ENCODE peak calls at places on chromosome 14, in eight cellular contexts. F is uterus, X is PC-3, T is heart right ventricle, S is fibroblast of lung, G is adipocyte, O is psoas muscle, R is AG04450. V is an unnamed sample. For H3K27me3, the result is how much of the 10 kb centered on the place peaks cover.

GRCh38 chr14:50924236-50924635 is 20.0 kb downstream of the PYGL start:
- DNase-seq in F (no peak), X (no peak), T (no peak), S (no peak), G (no peak), O (no peak), R (no peak), V (no peak)

GRCh38 chr14:55249423-55249822 is 21.8 kb upstream of the FBXO34 start:
- DNase-seq in F (no peak), X (peak), T (no peak), S (peak), G (no peak), O (no peak), R (no peak), V (no peak)

GRCh38 chr14:52068741-52069616 is at the start of gene NID2:
- DNase-seq in F (peak), X (peak), T (peak), S (peak), G (peak), O (peak), R (peak), V (peak)

GRCh38 chr14:96275182-96276112 is 19.4 kb downstream of the BDKRB1 start:
- DNase-seq in F (peak), X (peak), T (peak), S (peak), G (peak), O (peak), R (peak), V (peak)

GRCh38 chr14:68255697-68256178 is 436.2 kb downstream of the RAD51B start:
- DNase-seq in F (no peak), X (peak), T (no peak), S (peak), G (peak), O (no peak), R (peak), V (no peak)

GRCh38 chr14:45140661-45141187 is 5.0 kb downstream of the FANCM start:
- DNase-seq in F (no peak), X (peak), T (no peak), S (no peak), G (no peak), O (no peak), R (no peak), V (no peak)

GRCh38 chr14:100980823-100981222 is 77.3 kb upstream of the RTL1 start:
- DNase-seq in F (no peak), X (peak), T (no peak), S (no peak), G (no peak), O (no peak), R (no peak), V (no peak)

GRCh38 chr14:64324461-64325255 is 30.5 kb upstream of the ESR2 start:
- DNase-seq in F (no peak), X (peak), T (no peak), S (peak), G (peak), O (no peak), R (no peak), V (no peak)

GRCh38 chr14:75577724-75578098 is 709 bp upstream of the FLVCR2 start:
- DNase-seq in F (peak), X (peak), T (peak), S (peak), G (peak), O (peak), R (peak), V (peak)

GRCh38 chr14:59213368-59214315 is 25.2 kb downstream of the DAAM1 start:
- DNase-seq in F (no peak), X (peak), T (no peak), S (peak), G (peak), O (no peak), R (peak), V (no peak)

GRCh38 chr14:70061108-70061507 is 127.6 kb downstream of the SLC8A3 start:
- DNase-seq in F (no peak), X (peak), T (no peak), S (no peak), G (no peak), O (no peak), R (no peak), V (no peak)

GRCh38 chr14:104797112-104798044 is 1.8 kb upstream of the AKT1 start:
- DNase-seq in F (no peak), X (no peak), T (peak), S (no peak), G (no peak), O (no peak), R (no peak), V (no peak)

GRCh38 chr14:100791995-100792394 is 33.9 kb upstream of the MEG3 start:
- DNase-seq in F (no peak), X (no peak), T (no peak), S (no peak), G (no peak), O (no peak), R (no peak), V (no peak)

GRCh38 chr14:44404021-44404420 is 103.1 kb downstream of the FSCB start:
- DNase-seq in F (no peak), X (peak), T (no peak), S (peak), G (no peak), O (no peak), R (no peak), V (no peak)

GRCh38 chr14:90577661-90578282 is 180.9 kb downstream of the CALM1 start:
- DNase-seq in F (no peak), X (no peak), T (peak), S (no peak), G (no peak), O (no peak), R (no peak), V (no peak)

GRCh38 chr14:100540926-100541620 is 46.1 kb downstream of the BEGAIN start:
- DNase-seq in F (no peak), X (no peak), T (peak), S (no peak), G (no peak), O (no peak), R (no peak), V (no peak)

GRCh38 chr14:75184039-75184438 is 7.6 kb upstream of the TMED10 start:
- DNase-seq in F (no peak), X (no peak), T (no peak), S (no peak), G (no peak), O (no peak), R (no peak), V (no peak)

GRCh38 chr14:61477845-61478438 is 156.6 kb downstream of the PRKCH start:
- DNase-seq in F (peak), X (peak), T (peak), S (peak), G (peak), O (peak), R (no peak), V (no peak)

GRCh38 chr14:49584058-49584457 is 2.1 kb downstream of the RPS29 start:
- DNase-seq in F (no peak), X (no peak), T (no peak), S (no peak), G (no peak), O (no peak), R (no peak), V (no peak)

GRCh38 chr14:96037891-96038557 is 1.1 kb upstream of the C14orf132 start:
- DNase-seq in F (peak), X (no peak), T (peak), S (peak), G (peak), O (peak), R (no peak), V (peak)

GRCh38 chr14:92317511-92317910 is 5.5 kb upstream of the SLC24A4 start:
- DNase-seq in F (no peak), X (peak), T (no peak), S (peak), G (no peak), O (no peak), R (no peak), V (no peak)

GRCh38 chr14:21539154-21539940 is 13.2 kb upstream of the SALL2 start:
- DNase-seq in F (no peak), X (no peak), T (no peak), S (no peak), G (no peak), O (no peak), R (no peak), V (no peak)

GRCh38 chr14:24058951-24059475 is 7.2 kb downstream of the CARMIL3 start:
- DNase-seq in F (no peak), X (no peak), T (no peak), S (no peak), G (no peak), O (no peak), R (no peak), V (no peak)

GRCh38 chr14:99324291-99324690 is 52.3 kb upstream of the BCL11B start:
- DNase-seq in F (no peak), X (no peak), T (no peak), S (no peak), G (no peak), O (no peak), R (no peak), V (no peak)

GRCh38 chr14:50875359-50876090 is 3.7 kb downstream of the ABHD12B start:
- DNase-seq in F (no peak), X (no peak), T (no peak), S (peak), G (no peak), O (no peak), R (no peak), V (no peak)

GRCh38 chr14:68945585-68946289 is 33.4 kb downstream of the ACTN1 start:
- DNase-seq in F (no peak), X (no peak), T (no peak), S (no peak), G (no peak), O (no peak), R (no peak), V (no peak)

GRCh38 chr14:49875640-49876198 is 17.2 kb upstream of the ARF6 start:
- DNase-seq in F (no peak), X (no peak), T (no peak), S (no peak), G (no peak), O (no peak), R (no peak), V (no peak)

GRCh38 chr14:81125536-81125935 is 95.2 kb downstream of the GTF2A1 start:
- DNase-seq in F (no peak), X (no peak), T (no peak), S (no peak), G (no peak), O (no peak), R (no peak), V (no peak)

GRCh38 chr14:72962829-72963312 is 36.6 kb downstream of the DCAF4 start:
- DNase-seq in F (no peak), X (peak), T (no peak), S (peak), G (peak), O (no peak), R (peak), V (no peak)

GRCh38 chr14:34213332-34213731 is 248.7 kb downstream of the SPTSSA start:
- DNase-seq in F (no peak), X (no peak), T (no peak), S (no peak), G (no peak), O (no peak), R (no peak), V (no peak)

GRCh38 chr14:92443167-92443566 is 70.4 kb upstream of the RIN3 start:
- DNase-seq in F (no peak), X (no peak), T (no peak), S (no peak), G (no peak), O (no peak), R (no peak), V (no peak)

GRCh38 chr14:28760431-28760996 is 6.1 kb upstream of the FOXG1 start:
- DNase-seq in F (no peak), X (no peak), T (no peak), S (no peak), G (no peak), O (no peak), R (no peak), V (no peak)
- H3K27me3 ChIP-seq in F (under half), X (half or more), T (half or more), S (half or more), G (half or more), O (under half), R (half or more), V (under half)

GRCh38 chr14:103463149-103463548 is 59.5 kb downstream of the CKB start:
- DNase-seq in F (no peak), X (no peak), T (no peak), S (no peak), G (no peak), O (no peak), R (no peak), V (no peak)

GRCh38 chr14:103456167-103456835 is 66.3 kb downstream of the CKB start:
- DNase-seq in F (no peak), X (no peak), T (no peak), S (peak), G (no peak), O (no peak), R (no peak), V (no peak)

DNA sequence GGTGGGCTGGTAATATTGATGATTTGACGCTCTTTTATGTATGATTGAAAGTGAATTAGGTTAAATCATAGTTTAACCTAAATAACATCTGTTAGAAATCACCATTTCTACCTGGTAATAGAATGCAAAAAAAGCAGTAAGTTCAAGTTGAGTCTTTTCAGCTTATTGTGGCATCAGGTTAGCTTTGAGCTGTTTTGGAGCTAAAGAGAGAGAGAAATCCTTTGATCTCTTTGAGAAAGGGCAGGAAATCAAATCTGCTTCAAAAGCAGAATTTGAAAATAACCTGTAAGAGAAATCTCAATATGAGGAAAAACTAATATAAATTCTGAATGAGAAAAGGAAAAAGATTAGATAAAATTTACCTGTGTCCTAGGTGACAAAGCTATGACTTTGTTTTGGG is 62.2 kb downstream of the CKB start:
- DNase-seq in F (no peak), X (no peak), T (no peak), S (no peak), G (no peak), O (no peak), R (no peak), V (no peak)
- H3K27me3 ChIP-seq in F (under half), X (under half), T (under half), S (under half), G (under half), O (under half), R (under half), V (under half)

GRCh38 chr14:38207342-38207741 is 362 bp upstream of the SSTR1 start:
- DNase-seq in F (no peak), X (no peak), T (no peak), S (no peak), G (peak), O (no peak), R (no peak), V (no peak)
- H3K27me3 ChIP-seq in F (under half), X (half or more), T (half or more), S (under half), G (under half), O (under half), R (under half), V (under half)

GRCh38 chr14:36502558-36503508 is 17.2 kb downstream of the NKX2-1 start:
- DNase-seq in F (no peak), X (no peak), T (no peak), S (no peak), G (no peak), O (no peak), R (no peak), V (no peak)

GRCh38 chr14:36506732-36507614 is 13.1 kb downstream of the NKX2-1 start:
- DNase-seq in F (no peak), X (no peak), T (no peak), S (no peak), G (no peak), O (no peak), R (no peak), V (no peak)

GRCh38 chr14:36505892-36506731 is 13.9 kb downstream of the NKX2-1 start:
- DNase-seq in F (no peak), X (no peak), T (no peak), S (no peak), G (no peak), O (no peak), R (no peak), V (no peak)

GRCh38 chr14:36503771-36504741 is 16.0 kb downstream of the NKX2-1 start:
- DNase-seq in F (no peak), X (no peak), T (no peak), S (no peak), G (no peak), O (no peak), R (no peak), V (no peak)

DNA sequence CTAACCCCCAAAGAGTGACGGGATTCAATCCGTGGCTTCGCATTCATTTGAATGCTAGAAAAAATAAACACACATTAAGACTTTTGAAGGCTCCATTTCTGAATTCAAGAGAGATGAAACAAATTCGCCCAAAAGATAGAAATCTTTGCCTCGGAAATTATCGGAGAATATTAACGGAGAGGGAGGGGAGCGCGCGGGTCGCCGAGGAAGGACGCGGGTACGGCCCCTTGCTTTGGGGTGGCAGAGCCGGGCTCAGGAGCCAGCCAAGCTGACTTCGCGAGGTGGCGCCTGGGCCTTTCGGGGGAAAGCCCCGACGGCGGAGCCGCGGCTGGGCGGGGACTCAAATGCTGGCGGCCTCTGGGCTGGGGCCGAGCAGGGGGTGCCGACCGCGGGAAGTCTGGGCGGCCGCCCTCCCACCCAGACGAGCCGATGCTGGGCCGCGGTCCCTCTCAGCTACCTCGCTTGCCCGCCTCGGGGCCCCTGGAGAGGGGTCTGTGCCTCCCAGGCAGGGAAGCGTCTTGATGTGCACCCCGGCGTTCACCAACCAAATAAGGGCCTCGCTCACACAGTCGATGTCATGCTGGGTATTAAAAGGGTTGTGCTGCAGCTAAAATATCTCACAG is 14.7 kb downstream of the NKX2-1 start:
- DNase-seq in F (no peak), X (no peak), T (no peak), S (no peak), G (no peak), O (no peak), R (no peak), V (no peak)
- H3K27me3 ChIP-seq in F (under half), X (half or more), T (half or more), S (half or more), G (half or more), O (half or more), R (half or more), V (under half)

GRCh38 chr14:78359581-78359980 is 189.4 kb downstream of the NRXN3 start:
- DNase-seq in F (no peak), X (no peak), T (no peak), S (no peak), G (no peak), O (no peak), R (no peak), V (no peak)

GRCh38 chr14:78356406-78356805 is 186.2 kb downstream of the NRXN3 start:
- DNase-seq in F (no peak), X (no peak), T (no peak), S (no peak), G (no peak), O (no peak), R (no peak), V (no peak)

GRCh38 chr14:78358631-78359030 is 188.5 kb downstream of the NRXN3 start:
- DNase-seq in F (no peak), X (no peak), T (no peak), S (peak), G (no peak), O (no peak), R (no peak), V (no peak)

DNA sequence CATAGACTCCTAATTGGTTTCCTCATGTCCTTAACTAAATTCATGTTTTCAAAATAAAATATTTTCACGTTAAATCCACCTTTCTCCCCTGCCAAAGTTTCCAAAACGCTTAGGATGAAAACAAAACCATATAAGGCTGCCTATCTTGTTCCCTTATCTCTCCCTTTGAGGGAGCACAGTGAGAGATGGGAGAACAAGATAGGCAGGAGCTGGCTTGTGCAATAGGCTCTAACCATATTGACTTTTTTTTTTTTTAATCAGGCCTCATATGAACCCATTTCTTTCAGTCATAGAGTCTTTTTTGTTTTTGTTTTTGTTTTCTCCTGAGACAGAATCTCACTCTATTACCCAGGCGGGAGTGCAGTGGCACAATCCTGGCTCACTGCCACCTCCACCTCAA is 184.9 kb downstream of the NRXN3 start:
- DNase-seq in F (no peak), X (no peak), T (no peak), S (no peak), G (no peak), O (no peak), R (no peak), V (no peak)
- H3K27me3 ChIP-seq in F (under half), X (under half), T (under half), S (under half), G (under half), O (under half), R (under half), V (under half)

GRCh38 chr14:30357791-30358190 is 201.2 kb upstream of the G2E3 start:
- DNase-seq in F (no peak), X (no peak), T (no peak), S (no peak), G (no peak), O (no peak), R (no peak), V (no peak)
- H3K27me3 ChIP-seq in F (under half), X (under half), T (under half), S (under half), G (under half), O (under half), R (under half), V (under half)

DNA sequence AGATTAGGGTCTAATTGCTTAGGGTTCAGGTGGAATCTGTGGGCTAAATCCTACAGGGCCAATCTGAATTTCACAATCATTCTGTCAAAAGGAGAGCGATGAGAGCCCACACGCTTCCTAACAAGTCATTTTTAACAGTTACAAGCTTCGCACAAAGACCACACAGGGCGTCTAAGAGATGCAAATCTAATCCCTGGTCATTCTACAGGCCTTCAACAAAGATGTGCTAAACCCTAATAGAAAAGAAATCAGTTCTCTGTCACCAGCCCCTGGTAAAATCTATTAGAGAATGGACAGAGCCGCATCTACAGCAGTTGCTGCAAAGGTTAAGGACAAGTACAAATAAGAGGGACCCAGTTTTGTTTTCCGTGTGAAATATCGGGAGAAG is 15.2 kb downstream of the NKX2-1 start:
- DNase-seq in F (no peak), X (no peak), T (no peak), S (no peak), G (no peak), O (no peak), R (no peak), V (no peak)
- H3K27me3 ChIP-seq in F (under half), X (half or more), T (half or more), S (half or more), G (half or more), O (under half), R (half or more), V (under half)

DNA sequence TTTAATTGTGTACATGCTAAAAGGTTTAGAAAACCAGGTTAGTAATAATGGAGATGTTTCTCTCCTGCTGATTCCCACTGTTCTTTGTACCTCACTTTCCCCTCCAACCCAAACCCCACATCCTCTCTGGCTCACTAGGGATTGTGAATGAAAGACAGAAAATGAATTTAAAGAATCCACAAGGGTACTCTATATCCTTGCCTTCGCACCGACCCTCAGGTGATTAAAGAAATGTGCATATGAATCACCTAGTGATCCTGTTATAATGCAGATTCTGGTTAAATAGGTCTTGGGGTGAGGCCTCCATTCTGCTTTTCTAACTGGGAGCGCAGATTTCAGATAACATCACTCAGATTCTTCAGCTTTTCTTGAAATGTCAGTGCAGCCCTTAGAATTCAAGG is 84.3 kb upstream of the OTX2 start:
- DNase-seq in F (no peak), X (no peak), T (no peak), S (no peak), G (no peak), O (no peak), R (no peak), V (no peak)
- H3K27me3 ChIP-seq in F (under half), X (half or more), T (under half), S (under half), G (under half), O (under half), R (under half), V (under half)

GRCh38 chr14:36397357-36397756 is 76.9 kb upstream of the MBIP start:
- DNase-seq in F (no peak), X (no peak), T (no peak), S (no peak), G (no peak), O (no peak), R (no peak), V (no peak)
- H3K27me3 ChIP-seq in F (under half), X (under half), T (under half), S (under half), G (under half), O (under half), R (under half), V (under half)

V was measured in tibial nerve.